ENCODE peak calls at places on chromosomes 7 and 10, in six cellular contexts. T is hippocampal formation; C is stimulated activated CD4-positive, alpha-beta T cell treated with anti-CD3 and anti-CD28 coated beads, Interleukin-4, amount 100 ng/mL, for 48 hours; A is lower lobe of right lung; G is sciatic nerve; L is cardiac muscle cell. Y is an unnamed sample.

GRCh38 chr7:89003619-89003956 is 208.1 kb upstream of the TEX47 start:
- DNase-seq in T (no peak), C (no peak), A (no peak), G (no peak), L (no peak), Y (no peak)

GRCh38 chr7:45177801-45178200 is 20.2 kb downstream of the RAMP3 start:
- DNase-seq in T (no peak), C (no peak), A (peak; percentile 37), G (peak; percentile 42), L (no peak), Y (no peak)

GRCh38 chr10:7406712-7407333 is 4.0 kb downstream of the SFMBT2 start:
- DNase-seq in T (no peak), C (no peak), A (no peak), G (no peak), L (no peak), Y (no peak)

GRCh38 chr10:61747341-61747740 is 84.6 kb downstream of the CABCOCO1 start:
- DNase-seq in T (no peak), C (no peak), A (no peak), G (no peak), L (no peak), Y (no peak)

GRCh38 chr7:32518534-32519140 is 23.3 kb downstream of the AVL9 start:
- DNase-seq in T (no peak), C (no peak), A (no peak), G (no peak), L (peak; percentile 56), Y (no peak)

GRCh38 chr10:8311526-8312070 is 257.1 kb downstream of the GATA3 start:
- DNase-seq in T (no peak), C (no peak), A (no peak), G (no peak), L (no peak), Y (no peak)

GRCh38 chr7:24911213-24911603 is 68.8 kb downstream of the OSBPL3 start:
- DNase-seq in T (no peak), C (no peak), A (no peak), G (no peak), L (no peak), Y (no peak)

GRCh38 chr7:50404392-50404791 is 45.8 kb downstream of the FIGNL1 start:
- DNase-seq in T (no peak), C (no peak), A (no peak), G (no peak), L (peak; percentile 9), Y (no peak)

GRCh38 chr10:44921506-44921905 is 10.4 kb downstream of the TMEM72 start:
- DNase-seq in T (no peak), C (no peak), A (no peak), G (no peak), L (no peak), Y (no peak)

GRCh38 chr7:128891110-128891941 is 19.2 kb downstream of the KCP start:
- DNase-seq in T (no peak), C (no peak), A (no peak), G (no peak), L (no peak), Y (no peak)

GRCh38 chr7:36794689-36795088 is 70.4 kb upstream of the AOAH start:
- DNase-seq in T (no peak), C (no peak), A (no peak), G (peak; percentile 71), L (no peak), Y (no peak)

GRCh38 chr7:30575910-30576309 is 18.8 kb upstream of the GARS1 start:
- DNase-seq in T (no peak), C (no peak), A (no peak), G (no peak), L (no peak), Y (no peak)

GRCh38 chr7:30934732-30935568 is 23.3 kb downstream of the AQP1 start:
- DNase-seq in T (no peak), C (no peak), A (no peak), G (no peak), L (no peak), Y (no peak)

GRCh38 chr7:28102778-28103177 is 77.8 kb downstream of the JAZF1 start:
- DNase-seq in T (no peak), C (no peak), A (no peak), G (no peak), L (peak; percentile 47), Y (no peak)

Y was measured in T-cell.